ENCODE peak calls at places on chromosome 21, in nine cellular contexts. X is endodermal cell, V is BE2C, C is endothelial cell, R is left lung, I is fibroblast of the aortic adventitia, Z is PC-3, P is activated B cell treated with CpG ODN at 0.5 μM for 24 hours, W is upper lobe of right lung. S is an unnamed sample.
A peak's percentile ranks its signal among the peaks of the same experiment; 100 is the strongest.

GRCh38 chr21:22885614-22886013 is 1887.4 kb downstream of the NCAM2 start:
- DNase-seq in X (no peak), V (no peak), C (no peak), R (no peak), I (no peak), Z (peak; percentile 37), P (no peak), W (no peak), S (no peak)

GRCh38 chr21:38126677-38127271 is 130.0 kb upstream of the KCNJ15 start:
- DNase-seq in X (peak; percentile 92), V (peak; percentile 47), C (peak; percentile 80), R (peak; percentile 79), I (peak; percentile 35), Z (peak; percentile 75), P (no peak), W (peak; percentile 76), S (peak; percentile 75)

GRCh38 chr21:36784942-36785341 is 86.0 kb downstream of the SIM2 start:
- DNase-seq in X (no peak), V (no peak), C (no peak), R (no peak), I (no peak), Z (no peak), P (no peak), W (no peak), S (no peak)

GRCh38 chr21:38178653-38179503 is 77.9 kb upstream of the KCNJ15 start:
- DNase-seq in X (no peak), V (no peak), C (no peak), R (no peak), I (no peak), Z (no peak), P (no peak), W (no peak), S (no peak)

GRCh38 chr21:44317241-44317782 is 17.5 kb downstream of the PFKL start:
- DNase-seq in X (no peak), V (no peak), C (no peak), R (no peak), I (no peak), Z (no peak), P (no peak), W (no peak), S (no peak)

GRCh38 chr21:45330075-45330781 is 42.5 kb upstream of the POFUT2 start:
- DNase-seq in X (peak; percentile 90), V (peak; percentile 9), C (no peak), R (peak; percentile 89), I (peak; percentile 71), Z (peak; percentile 86), P (no peak), W (peak; percentile 91), S (no peak)

GRCh38 chr21:36166705-36167104 is 10.1 kb downstream of the DOP1B start:
- DNase-seq in X (peak; percentile 61), V (no peak), C (no peak), R (no peak), I (no peak), Z (no peak), P (no peak), W (no peak), S (no peak)

GRCh38 chr21:44965251-44966022 is 25.6 kb downstream of the SLX9 start:
- DNase-seq in X (no peak), V (no peak), C (no peak), R (peak; percentile 53), I (no peak), Z (no peak), P (no peak), W (no peak), S (no peak)

DNA sequence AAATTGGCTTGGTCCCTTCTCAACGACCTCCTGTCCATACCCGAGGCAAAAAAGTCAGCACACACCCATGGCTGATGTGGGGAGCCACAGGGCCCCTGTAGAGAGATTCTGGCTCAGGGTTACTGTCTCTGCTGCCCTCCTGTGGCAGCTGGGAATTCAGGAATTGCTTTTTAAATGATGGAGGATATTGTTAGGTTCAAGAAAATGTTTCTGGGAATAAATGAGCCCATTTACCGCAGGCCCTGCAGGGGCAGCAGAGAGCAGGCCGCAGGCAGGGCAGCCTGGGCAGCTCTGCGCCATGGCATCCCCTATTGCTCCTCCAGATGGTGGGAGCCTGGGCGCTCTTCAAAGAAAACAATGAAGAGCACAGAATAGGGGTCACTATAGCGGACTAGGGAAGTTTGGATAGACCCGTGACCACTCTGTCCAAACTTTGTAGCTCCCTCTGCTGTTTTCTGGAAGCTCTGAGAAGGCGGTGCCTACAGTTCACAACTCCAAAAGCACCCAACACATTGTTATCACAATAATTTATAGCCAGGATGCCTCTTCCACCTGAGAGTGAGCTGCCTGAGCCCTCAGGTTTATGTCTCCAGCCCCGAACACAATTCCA is 201.1 kb downstream of the BACH1 start:
- DNase-seq in X (peak; percentile 88), V (peak; percentile 60), C (peak; percentile 10), R (no peak), I (no peak), Z (peak; percentile 67), P (no peak), W (no peak), S (no peak)
- TF ChIP-seq CTCF in X (peak; percentile 86), V (peak; percentile 76), C (peak; percentile 68), R (no peak), I (peak; percentile 26), Z (peak; percentile 88), P (no peak), W (peak; percentile 40), S (peak; percentile 68)

GRCh38 chr21:33229776-33230517 is at the start of gene IFNAR2:
- DNase-seq in X (peak; percentile 94), V (peak; percentile 81), C (peak; percentile 86), R (peak; percentile 97), I (peak; percentile 46), Z (peak; percentile 67), P (peak; percentile 77), W (peak; percentile 90), S (peak; percentile 88)

GRCh38 chr21:33229099-33229775 is 501 bp upstream of the IFNAR2 start:
- DNase-seq in X (no peak), V (no peak), C (no peak), R (no peak), I (no peak), Z (no peak), P (no peak), W (no peak), S (no peak)

GRCh38 chr21:33232640-33233039 is 2.9 kb downstream of the IFNAR2 start:
- DNase-seq in X (no peak), V (no peak), C (no peak), R (no peak), I (no peak), Z (no peak), P (no peak), W (no peak), S (no peak)

GRCh38 chr21:33231526-33231925 is 1.8 kb downstream of the IFNAR2 start:
- DNase-seq in X (no peak), V (no peak), C (no peak), R (no peak), I (no peak), Z (no peak), P (no peak), W (no peak), S (no peak)

DNA sequence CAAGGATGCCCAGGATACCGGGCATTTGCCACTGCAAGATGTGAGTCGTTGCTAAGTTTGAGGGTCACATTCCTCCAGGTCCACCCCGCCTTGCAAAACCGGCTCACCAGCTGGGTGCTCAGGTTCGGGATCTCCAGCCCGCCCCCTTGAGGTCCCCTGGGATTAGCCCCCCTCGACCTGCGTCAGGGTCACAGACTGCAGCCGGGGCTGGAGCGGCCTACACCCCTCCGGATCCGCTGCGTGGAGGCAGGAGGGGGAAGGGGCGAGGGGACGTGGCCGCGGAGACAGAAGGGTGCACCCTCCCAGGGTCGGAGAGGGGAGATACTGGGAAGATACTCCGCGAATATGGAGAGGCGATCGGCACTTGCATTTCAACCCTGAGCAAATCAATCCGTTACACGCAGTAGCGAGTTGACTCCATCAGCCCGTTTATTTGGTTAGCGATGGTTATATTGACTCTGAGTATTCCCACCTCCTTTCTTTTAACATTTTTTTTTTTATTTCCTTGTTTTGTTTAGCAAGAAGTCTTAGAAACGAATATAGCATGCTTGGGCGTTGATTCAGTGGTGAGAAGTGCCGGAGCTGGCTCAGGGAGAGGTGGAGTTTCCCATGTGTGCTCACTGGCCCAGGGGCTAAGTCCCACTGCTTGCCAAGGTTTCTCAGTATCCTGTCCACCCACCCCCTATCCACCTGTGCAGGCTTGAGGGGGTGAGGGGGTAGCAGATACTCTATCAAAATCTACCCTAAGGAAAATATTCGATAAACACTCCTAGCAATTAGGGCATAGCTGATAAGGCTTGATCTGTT is 983 bp downstream of the IFNAR2 start:
- DNase-seq in X (peak; percentile 86), V (peak; percentile 48), C (peak; percentile 48), R (peak; percentile 82), I (peak; percentile 62), Z (peak; percentile 63), P (peak; percentile 68), W (peak; percentile 76), S (peak; percentile 74)
- TF ChIP-seq CTCF in X (peak; percentile 29), V (no peak), C (no peak), R (no peak), I (no peak), Z (peak; percentile 21), P (no peak), W (peak; percentile 25), S (no peak)

DNA sequence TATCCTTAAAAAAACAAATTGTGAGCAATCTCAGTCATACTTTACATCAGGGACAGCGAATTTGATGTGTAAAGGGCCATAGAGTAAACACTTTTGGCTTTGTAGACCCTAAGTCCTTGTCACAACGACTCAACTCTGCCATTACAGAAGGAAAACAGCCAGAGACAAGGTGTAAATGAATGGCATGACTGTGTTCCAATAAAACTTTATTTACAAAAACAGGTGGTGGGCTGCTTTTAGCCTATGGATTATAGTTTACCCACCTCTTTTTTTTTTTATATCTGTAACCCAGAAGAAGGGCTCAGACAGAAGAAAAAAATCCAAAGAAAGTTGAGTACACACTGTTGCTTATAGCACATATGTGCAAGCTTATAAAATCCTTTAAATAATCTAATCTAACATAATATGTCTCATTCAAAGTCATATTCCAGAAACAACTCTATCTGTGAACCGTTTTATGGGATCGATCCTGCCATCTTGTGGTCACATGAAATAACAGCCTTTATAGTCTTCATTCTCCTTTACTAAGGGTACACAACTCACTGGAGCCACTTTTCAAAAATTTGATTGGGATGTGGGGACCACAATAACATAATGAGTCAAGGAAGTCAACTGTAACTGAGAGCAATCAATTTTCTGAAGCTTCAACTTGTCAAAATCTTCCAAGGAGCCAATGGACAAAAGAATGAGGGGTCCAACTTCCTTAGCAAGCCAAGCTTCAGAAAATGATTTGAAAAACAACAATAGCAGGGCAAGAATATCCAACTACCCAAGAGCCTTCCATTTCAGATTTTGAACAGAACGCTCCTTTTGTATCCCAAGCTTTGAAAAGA is 142.2 kb upstream of the KRTAP19-8 start:
- DNase-seq in X (no peak), V (peak; percentile 45), C (no peak), R (no peak), I (peak; percentile 70), Z (peak; percentile 71), P (no peak), W (no peak), S (no peak)
- TF ChIP-seq CTCF in X (peak; percentile 80), V (peak; percentile 74), C (peak; percentile 52), R (peak; percentile 41), I (peak; percentile 68), Z (peak; percentile 81), P (no peak), W (peak; percentile 64), S (peak; percentile 81)

DNA sequence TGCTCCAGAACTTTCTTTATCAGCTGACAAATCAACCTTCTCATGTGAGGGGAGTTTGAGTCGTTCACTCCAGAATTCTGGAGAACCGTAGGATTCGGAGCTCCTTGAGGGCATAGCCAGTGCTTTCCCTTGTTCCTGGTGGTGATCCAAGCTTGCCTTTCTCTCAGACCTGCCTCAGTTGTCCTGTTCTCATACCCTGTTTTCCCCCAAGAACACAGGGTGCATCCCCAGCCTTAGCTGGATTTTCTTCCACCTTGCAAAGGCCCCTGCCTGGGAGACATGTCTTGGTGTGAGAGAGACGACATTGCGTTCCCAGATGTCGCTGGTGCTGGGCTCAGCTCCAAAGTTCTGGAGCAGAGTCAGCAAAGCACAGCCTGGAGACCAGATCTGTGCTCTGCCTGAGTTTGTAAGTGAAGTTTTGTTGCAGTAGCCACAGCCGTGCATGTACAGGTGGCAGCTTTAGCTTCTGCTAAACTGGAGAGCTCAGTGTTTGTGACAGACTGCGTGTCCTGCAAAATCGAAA is 40.0 kb downstream of the ABCG1 start:
- DNase-seq in X (no peak), V (peak; percentile 52), C (no peak), R (peak; percentile 18), I (no peak), Z (no peak), P (no peak), W (no peak), S (no peak)
- TF ChIP-seq CTCF in X (peak; percentile 41), V (no peak), C (no peak), R (peak; percentile 49), I (no peak), Z (peak; percentile 18), P (no peak), W (no peak), S (peak; percentile 30)

S was measured in type B pancreatic cell.